ENCODE peak calls at places on chromosomes 4 and X, in eight cellular contexts. One of them, this sample, is unnamed.

GRCh38 chr4:33381806-33382205 is 2661.6 kb downstream of the PCDH7 start:
- DNase-seq in transverse colon: no peak
- DNase-seq in Caco-2: no peak
- DNase-seq in fibroblast of lung: no peak
- DNase-seq in glutamatergic neuron: no peak
- DNase-seq in activated gamma-delta T cell treated with Interleukin-2 at 50 U/mL for 16 hours: no peak
- DNase-seq in SW480: no peak
- DNase-seq in Jurkat, Clone E6-1: no peak
- DNase-seq in this sample: no peak

GRCh38 chr4:140163029-140163810 is 9.2 kb upstream of the MAML3 start:
- DNase-seq in fibroblast of lung: peak; percentile 75
- DNase-seq in glutamatergic neuron: no peak
- DNase-seq in Jurkat, Clone E6-1: no peak
- DNase-seq in transverse colon: no peak
- DNase-seq in Caco-2: no peak
- DNase-seq in activated gamma-delta T cell treated with Interleukin-2 at 50 U/mL for 16 hours: no peak
- DNase-seq in SW480: no peak
- DNase-seq in this sample: peak; percentile 84

GRCh38 chr4:8920289-8920965 is 48.8 kb upstream of the HMX1 start:
- DNase-seq in transverse colon: no peak
- DNase-seq in fibroblast of lung: no peak
- DNase-seq in SW480: no peak
- DNase-seq in Caco-2: peak; percentile 16
- DNase-seq in Jurkat, Clone E6-1: no peak
- DNase-seq in activated gamma-delta T cell treated with Interleukin-2 at 50 U/mL for 16 hours: no peak
- DNase-seq in glutamatergic neuron: peak; percentile 5
- DNase-seq in this sample: no peak

GRCh38 chrX:134173541-134174272 is 63.3 kb upstream of the CCDC160 start:
- DNase-seq in SW480: no peak
- DNase-seq in transverse colon: no peak
- DNase-seq in Jurkat, Clone E6-1: peak; percentile 61
- DNase-seq in activated gamma-delta T cell treated with Interleukin-2 at 50 U/mL for 16 hours: no peak
- DNase-seq in fibroblast of lung: no peak
- DNase-seq in glutamatergic neuron: peak; percentile 11
- DNase-seq in Caco-2: no peak
- DNase-seq in this sample: no peak

GRCh38 chr4:139265654-139266053 is 14.4 kb downstream of the MGARP start:
- DNase-seq in SW480: no peak
- DNase-seq in activated gamma-delta T cell treated with Interleukin-2 at 50 U/mL for 16 hours: no peak
- DNase-seq in transverse colon: no peak
- DNase-seq in Jurkat, Clone E6-1: no peak
- DNase-seq in Caco-2: no peak
- DNase-seq in fibroblast of lung: no peak
- DNase-seq in glutamatergic neuron: no peak
- DNase-seq in this sample: no peak

GRCh38 chrX:139596068-139596467 is 65.5 kb downstream of the F9 start:
- DNase-seq in fibroblast of lung: no peak
- DNase-seq in glutamatergic neuron: no peak
- DNase-seq in transverse colon: no peak
- DNase-seq in activated gamma-delta T cell treated with Interleukin-2 at 50 U/mL for 16 hours: no peak
- DNase-seq in Jurkat, Clone E6-1: no peak
- DNase-seq in Caco-2: peak; percentile 17
- DNase-seq in SW480: peak; percentile 1
- DNase-seq in this sample: no peak

GRCh38 chr4:8207314-8207713 is 8.2 kb downstream of the SH3TC1 start:
- DNase-seq in fibroblast of lung: no peak
- DNase-seq in activated gamma-delta T cell treated with Interleukin-2 at 50 U/mL for 16 hours: no peak
- DNase-seq in Jurkat, Clone E6-1: no peak
- DNase-seq in transverse colon: no peak
- DNase-seq in glutamatergic neuron: no peak
- DNase-seq in Caco-2: no peak
- DNase-seq in SW480: no peak
- DNase-seq in this sample: no peak

GRCh38 chrX:54419559-54420302 is 20.5 kb upstream of the TSR2 start:
- DNase-seq in transverse colon: no peak
- DNase-seq in glutamatergic neuron: no peak
- DNase-seq in Jurkat, Clone E6-1: no peak
- DNase-seq in fibroblast of lung: no peak
- DNase-seq in Caco-2: no peak
- DNase-seq in SW480: no peak
- DNase-seq in activated gamma-delta T cell treated with Interleukin-2 at 50 U/mL for 16 hours: no peak
- DNase-seq in this sample: no peak

GRCh38 chr4:83216856-83217683 is 67.5 kb downstream of the COQ2 start:
- DNase-seq in transverse colon: no peak
- DNase-seq in SW480: no peak
- DNase-seq in activated gamma-delta T cell treated with Interleukin-2 at 50 U/mL for 16 hours: no peak
- DNase-seq in glutamatergic neuron: no peak
- DNase-seq in fibroblast of lung: no peak
- DNase-seq in Jurkat, Clone E6-1: no peak
- DNase-seq in Caco-2: no peak
- DNase-seq in this sample: no peak

GRCh38 chr4:176789955-176790354 is 2.8 kb downstream of the VEGFC start:
- DNase-seq in transverse colon: no peak
- DNase-seq in SW480: peak; percentile 21
- DNase-seq in glutamatergic neuron: no peak
- DNase-seq in Jurkat, Clone E6-1: peak; percentile 25
- DNase-seq in fibroblast of lung: peak; percentile 71
- DNase-seq in Caco-2: no peak
- DNase-seq in activated gamma-delta T cell treated with Interleukin-2 at 50 U/mL for 16 hours: no peak
- DNase-seq in this sample: peak; percentile 76

GRCh38 chrX:2707334-2707760 is 16.3 kb downstream of the CD99 start:
- DNase-seq in glutamatergic neuron: peak; percentile 29
- DNase-seq in Caco-2: peak; percentile 56
- DNase-seq in activated gamma-delta T cell treated with Interleukin-2 at 50 U/mL for 16 hours: peak; percentile 57
- DNase-seq in SW480: peak; percentile 54
- DNase-seq in fibroblast of lung: peak; percentile 81
- DNase-seq in transverse colon: peak; percentile 57
- DNase-seq in Jurkat, Clone E6-1: peak; percentile 97
- DNase-seq in this sample: peak; percentile 64

GRCh38 chr4:177487977-177488376 is 45.7 kb upstream of the AGA start:
- DNase-seq in fibroblast of lung: peak; percentile 31
- DNase-seq in SW480: no peak
- DNase-seq in activated gamma-delta T cell treated with Interleukin-2 at 50 U/mL for 16 hours: no peak
- DNase-seq in transverse colon: no peak
- DNase-seq in glutamatergic neuron: no peak
- DNase-seq in Caco-2: no peak
- DNase-seq in Jurkat, Clone E6-1: no peak
- DNase-seq in this sample: no peak

This sample was measured in fibroblast of the aortic adventitia.